ENCODE peak calls at places on chromosomes 13 and 19, in four cellular contexts. N, Q, M and T are unnamed samples.

GRCh38 chr19:51948979-51949378 is 21.7 kb downstream of the ZNF613 start:
- DNase-seq in N (no peak), Q (peak), M (no peak), T (peak)

GRCh38 chr13:111937763-111938375 is 129.1 kb upstream of the SOX1 start:
- DNase-seq in N (no peak), Q (no peak), M (no peak), T (no peak)

GRCh38 chr19:4058696-4059492 is 7.8 kb downstream of the ZBTB7A start:
- DNase-seq in N (no peak), Q (no peak), M (no peak), T (no peak)

GRCh38 chr19:3977242-3978143 is 6.6 kb upstream of the DAPK3 start:
- DNase-seq in N (no peak), Q (no peak), M (no peak), T (no peak)

GRCh38 chr13:49315756-49316481 is 68.2 kb downstream of the CDADC1 start:
- DNase-seq in N (no peak), Q (no peak), M (no peak), T (no peak)

GRCh38 chr13:21232196-21232595 is 55.7 kb downstream of the MRPL57 start:
- DNase-seq in N (no peak), Q (peak), M (peak), T (no peak)

GRCh38 chr13:50527612-50528509 is 315.6 kb downstream of the DLEU7 start:
- DNase-seq in N (no peak), Q (no peak), M (no peak), T (no peak)

GRCh38 chr19:34994643-34995471 is 5.3 kb upstream of the GRAMD1A start:
- DNase-seq in N (no peak), Q (peak), M (no peak), T (no peak)

GRCh38 chr19:33193864-33194362 is at the start of gene LRP3:
- DNase-seq in N (no peak), Q (peak), M (no peak), T (no peak)

GRCh38 chr13:37995052-37995451 is 125.5 kb upstream of the TRPC4 start:
- DNase-seq in N (no peak), Q (peak), M (no peak), T (no peak)

GRCh38 chr19:41646589-41647204 is 19.8 kb upstream of the CEACAM4 start:
- DNase-seq in N (no peak), Q (peak), M (no peak), T (peak)

GRCh38 chr13:92225861-92226260 is 827.4 kb downstream of the GPC5 start:
- DNase-seq in N (no peak), Q (no peak), M (no peak), T (no peak)

GRCh38 chr13:73850104-73850898 is 283.9 kb downstream of the KLF12 start:
- DNase-seq in N (no peak), Q (no peak), M (no peak), T (no peak)

GRCh38 chr13:33721719-33722118 is 96.2 kb upstream of the RFC3 start:
- DNase-seq in N (no peak), Q (peak), M (no peak), T (no peak)

GRCh38 chr13:110832205-110832479 is 82.7 kb downstream of the ANKRD10 start:
- DNase-seq in N (no peak), Q (no peak), M (no peak), T (no peak)

GRCh38 chr19:13091400-13092161 is 11.1 kb downstream of the LYL1 start:
- DNase-seq in N (no peak), Q (peak), M (peak), T (no peak)

GRCh38 chr13:48311223-48311622 is 7.7 kb downstream of the RB1 start:
- DNase-seq in N (no peak), Q (no peak), M (no peak), T (no peak)

GRCh38 chr19:29326351-29326750 is 113.4 kb upstream of the UQCRFS1 start:
- DNase-seq in N (no peak), Q (no peak), M (no peak), T (no peak)

GRCh38 chr13:109647699-109648098 is 138.7 kb downstream of the IRS2 start:
- DNase-seq in N (no peak), Q (no peak), M (no peak), T (no peak)

GRCh38 chr13:81334481-81334880 is 993.6 kb upstream of the SPRY2 start:
- DNase-seq in N (no peak), Q (no peak), M (no peak), T (no peak)
- H3K4me3 ChIP-seq in N (no peak), Q (no peak), M (no peak), T (no peak)

DNA sequence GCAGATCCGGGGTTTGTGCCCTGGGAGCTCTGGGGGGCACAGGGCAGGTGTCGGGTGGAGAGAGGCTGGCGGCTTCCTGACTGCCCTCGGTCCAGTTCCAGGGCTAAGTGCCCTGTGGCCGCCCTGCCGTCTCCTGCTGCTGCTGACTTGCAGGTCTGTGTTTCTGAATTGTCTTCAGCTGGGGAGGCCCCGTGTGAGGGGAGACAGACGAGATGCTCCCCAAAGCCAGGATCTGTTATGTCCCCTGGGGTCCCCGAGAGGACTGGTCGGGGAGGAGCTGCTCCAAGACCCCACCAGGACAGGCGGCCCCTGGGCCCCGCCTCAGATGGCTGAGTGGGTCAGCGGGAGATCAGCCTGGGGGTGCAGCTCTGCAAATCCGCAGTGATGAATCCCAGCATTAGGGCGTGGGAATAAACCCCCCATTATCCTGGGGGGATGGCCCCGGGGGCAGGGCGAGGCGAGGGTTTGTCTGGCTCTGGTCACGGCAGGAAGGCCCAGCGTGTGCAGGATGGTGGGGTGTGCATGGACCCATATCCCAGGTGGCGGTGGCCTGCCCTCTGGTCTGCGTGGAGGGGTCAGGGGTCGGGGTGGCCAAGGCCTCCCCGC is 4.7 kb downstream of the HCN2 start:
- DNase-seq in N (no peak), Q (no peak), M (no peak), T (no peak)
- H3K4me3 ChIP-seq in N (no peak), Q (no peak), M (no peak), T (no peak)

GRCh38 chr19:30439271-30439750 is 67.1 kb downstream of the ZNF536 start:
- DNase-seq in N (no peak), Q (no peak), M (no peak), T (no peak)
- H3K4me3 ChIP-seq in N (no peak), Q (no peak), M (no peak), T (no peak)

GRCh38 chr19:54100560-54100959 is at the start of gene OSCAR:
- DNase-seq in N (no peak), Q (no peak), M (no peak), T (no peak)

GRCh38 chr19:54102421-54103169 is at the start of gene NDUFA3:
- DNase-seq in N (peak), Q (peak), M (peak), T (peak)

GRCh38 chr19:54094601-54095000 is 6.0 kb downstream of the OSCAR start:
- DNase-seq in N (no peak), Q (no peak), M (no peak), T (no peak)

GRCh38 chr19:54095136-54095858 is 5.3 kb downstream of the OSCAR start:
- DNase-seq in N (no peak), Q (no peak), M (no peak), T (no peak)

DNA sequence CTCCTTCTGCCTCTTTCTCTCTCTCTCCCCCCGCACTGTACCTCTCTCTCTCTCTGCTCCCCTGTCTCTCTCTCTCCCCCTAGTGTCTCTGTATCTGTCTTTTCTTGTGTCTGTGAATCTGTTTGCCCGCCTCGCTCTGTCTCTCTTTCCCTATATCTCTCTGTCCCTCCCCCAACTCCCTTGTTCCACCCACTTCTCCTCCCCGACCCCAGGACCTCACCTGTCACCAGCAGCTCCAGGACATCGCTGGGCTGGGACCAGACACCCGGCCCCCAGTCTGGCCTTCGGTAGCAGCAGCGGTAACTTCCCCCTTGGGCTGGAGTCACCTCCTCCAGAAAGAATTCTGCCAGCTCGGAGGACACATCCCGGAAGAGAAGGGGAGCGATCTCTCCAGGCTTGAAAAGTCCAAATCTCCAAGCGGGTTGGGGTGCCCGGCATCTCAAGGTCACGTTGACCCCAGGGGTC is 3.9 kb downstream of the OSCAR start:
- DNase-seq in N (no peak), Q (peak), M (peak), T (no peak)
- H3K4me3 ChIP-seq in N (no peak), Q (peak), M (peak), T (no peak)

GRCh38 chr13:104289400-104289799 is 1223.2 kb upstream of the SLC10A2 start:
- DNase-seq in N (no peak), Q (no peak), M (no peak), T (no peak)
- H3K4me3 ChIP-seq in N (no peak), Q (no peak), M (no peak), T (no peak)

GRCh38 chr13:79196366-79196765 is 209.7 kb downstream of the RBM26 start:
- DNase-seq in N (no peak), Q (no peak), M (no peak), T (no peak)
- H3K4me3 ChIP-seq in N (no peak), Q (no peak), M (no peak), T (no peak)

DNA sequence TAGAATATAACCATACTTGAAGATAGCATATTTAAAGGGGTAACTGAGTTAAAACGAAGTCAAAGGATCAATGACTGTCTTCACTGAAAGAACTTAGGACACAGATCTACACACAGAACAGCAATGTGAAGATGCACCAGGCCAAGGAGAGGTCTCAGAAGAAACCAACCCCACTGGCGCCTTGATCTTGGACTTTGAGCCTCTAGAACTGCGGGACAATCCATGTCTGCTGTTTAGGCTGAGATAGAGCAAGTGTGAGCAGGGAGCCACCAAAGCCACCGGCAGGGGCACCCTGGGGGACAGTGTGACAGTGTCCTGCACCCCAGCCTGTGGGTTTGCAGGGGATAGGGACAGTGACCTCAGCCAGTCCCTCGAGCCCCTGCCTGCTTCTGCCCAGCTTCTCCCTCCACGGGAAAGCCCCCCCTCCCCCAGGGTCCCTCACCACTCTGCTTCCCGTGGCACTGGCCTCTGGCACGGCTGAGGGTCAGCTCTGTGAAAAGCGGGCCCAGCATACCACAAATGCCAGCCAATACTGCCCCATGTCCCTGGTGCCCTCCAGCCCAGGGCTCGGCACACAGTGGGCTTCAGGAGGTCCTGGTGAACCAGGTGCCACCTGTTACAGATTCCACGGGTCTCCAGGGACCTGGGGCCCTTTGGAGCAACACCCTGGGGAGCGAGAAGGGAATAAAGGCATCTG is 40.8 kb downstream of the KLF2 start:
- DNase-seq in N (no peak), Q (no peak), M (no peak), T (no peak)
- H3K4me3 ChIP-seq in N (no peak), Q (no peak), M (no peak), T (no peak)

GRCh38 chr19:58395979-58396627 is 647 bp downstream of the RNF225 start:
- DNase-seq in N (no peak), Q (no peak), M (no peak), T (no peak)
- H3K4me3 ChIP-seq in N (no peak), Q (no peak), M (no peak), T (no peak)

GRCh38 chr19:47109177-47109540 is 4.4 kb downstream of the ZC3H4 start:
- DNase-seq in N (no peak), Q (no peak), M (no peak), T (no peak)
- H3K4me3 ChIP-seq in N (peak), Q (no peak), M (no peak), T (peak)

DNA sequence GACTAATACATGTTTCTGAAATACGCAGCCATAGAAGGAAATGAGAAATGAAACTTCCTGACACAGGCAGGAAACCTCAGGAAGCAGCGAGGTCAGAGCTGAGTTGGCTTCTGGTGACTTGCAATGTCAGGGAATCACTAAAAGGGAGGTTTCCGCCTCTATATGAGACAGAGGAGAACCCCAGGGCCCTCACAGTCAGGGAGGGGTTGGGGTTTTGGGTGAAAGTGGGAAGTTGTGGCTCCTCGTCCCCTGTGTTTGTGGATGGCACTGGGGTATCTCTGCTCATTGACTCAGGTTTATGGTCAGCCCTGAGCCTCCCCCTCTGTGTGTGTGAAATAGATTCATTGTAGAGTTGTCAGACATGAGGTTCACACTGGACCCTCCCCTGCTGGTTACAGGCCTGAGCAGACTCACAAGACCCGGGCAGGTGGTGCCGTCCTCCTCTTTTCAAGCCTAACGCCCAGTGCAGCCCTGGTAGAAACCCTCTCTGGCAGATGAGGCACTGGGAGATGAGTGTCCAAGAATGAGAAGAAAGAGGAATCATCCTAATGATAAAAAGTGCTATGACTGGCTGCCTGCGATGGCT is 5.5 kb upstream of the LILRA6 start:
- DNase-seq in N (no peak), Q (peak), M (no peak), T (no peak)
- H3K4me3 ChIP-seq in N (no peak), Q (no peak), M (no peak), T (no peak)